ENCODE peak calls at places on chromosomes 4 and X, in seven cellular contexts. E, M, T, H, K, L and Q are unnamed samples.

GRCh38 chrX:4935846-4936245 is 1222.4 kb upstream of the PRKX start:
- DNase-seq in E (no peak), M (no peak), T (no peak), H (no peak), K (no peak), L (no peak), Q (no peak)

GRCh38 chr4:137253949-137254348 is 278.3 kb downstream of the PCDH18 start:
- DNase-seq in E (no peak), M (no peak), T (no peak), H (no peak), K (no peak), L (no peak), Q (no peak)

GRCh38 chr4:24210332-24210902 is 320.6 kb upstream of the PPARGC1A start:
- DNase-seq in E (no peak), M (no peak), T (no peak), H (no peak), K (no peak), L (no peak), Q (no peak)

GRCh38 chrX:39808471-39808917 is 289.3 kb downstream of the BCOR start:
- DNase-seq in E (no peak), M (no peak), T (peak), H (no peak), K (no peak), L (no peak), Q (peak)

GRCh38 chr4:155005395-155006087 is 202.9 kb upstream of the NPY2R start:
- DNase-seq in E (no peak), M (no peak), T (no peak), H (no peak), K (peak), L (no peak), Q (no peak)

GRCh38 chrX:45309096-45309495 is 108.4 kb upstream of the DIPK2B start:
- DNase-seq in E (no peak), M (no peak), T (no peak), H (no peak), K (no peak), L (no peak), Q (no peak)

GRCh38 chr4:144666539-144667175 is 20.7 kb downstream of the HHIP start:
- DNase-seq in E (no peak), M (no peak), T (no peak), H (no peak), K (peak), L (no peak), Q (no peak)

GRCh38 chr4:88949605-88950004 is 107.4 kb downstream of the FAM13A start:
- DNase-seq in E (no peak), M (no peak), T (no peak), H (no peak), K (no peak), L (no peak), Q (no peak)

GRCh38 chr4:185874516-185875230 is 62.7 kb upstream of the SORBS2 start:
- DNase-seq in E (no peak), M (no peak), T (no peak), H (no peak), K (no peak), L (no peak), Q (no peak)

GRCh38 chr4:185859106-185859505 is 47.1 kb upstream of the SORBS2 start:
- DNase-seq in E (no peak), M (no peak), T (no peak), H (no peak), K (no peak), L (no peak), Q (no peak)

GRCh38 chrX:150364347-150365050 is 1.4 kb downstream of the MAMLD1 start:
- DNase-seq in E (no peak), M (no peak), T (peak), H (no peak), K (no peak), L (peak), Q (no peak)

GRCh38 chrX:129659137-129659536 is 4.4 kb upstream of the APLN start:
- DNase-seq in E (no peak), M (no peak), T (no peak), H (no peak), K (no peak), L (no peak), Q (no peak)

GRCh38 chr4:31016322-31017061 is 296.3 kb downstream of the PCDH7 start:
- DNase-seq in E (no peak), M (no peak), T (no peak), H (no peak), K (no peak), L (no peak), Q (no peak)

GRCh38 chr4:184475096-184475461 is 729 bp upstream of the IRF2 start:
- DNase-seq in E (no peak), M (peak), T (peak), H (no peak), K (no peak), L (no peak), Q (peak)

GRCh38 chrX:149286940-149287349 is 218.2 kb downstream of the IDS start:
- DNase-seq in E (peak), M (peak), T (peak), H (peak), K (peak), L (peak), Q (peak)

GRCh38 chr4:100929753-100930152 is 411.9 kb upstream of the EMCN start:
- DNase-seq in E (no peak), M (no peak), T (no peak), H (no peak), K (no peak), L (no peak), Q (no peak)

GRCh38 chr4:138259801-138260200 is 17.7 kb upstream of the SLC7A11 start:
- DNase-seq in E (no peak), M (no peak), T (no peak), H (no peak), K (peak), L (no peak), Q (no peak)

GRCh38 chr4:168923526-168924194 is 86.4 kb downstream of the CBR4 start:
- DNase-seq in E (peak), M (peak), T (peak), H (peak), K (peak), L (peak), Q (peak)

GRCh38 chr4:76990288-76991080 is 40.9 kb downstream of the SEPTIN11 start:
- DNase-seq in E (no peak), M (no peak), T (no peak), H (no peak), K (no peak), L (no peak), Q (no peak)

GRCh38 chr4:99572527-99573240 is 1.9 kb upstream of the MTTP start:
- DNase-seq in E (no peak), M (no peak), T (no peak), H (no peak), K (no peak), L (no peak), Q (no peak)

GRCh38 chrX:110791206-110791605 is 4.4 kb downstream of the CHRDL1 start:
- DNase-seq in E (no peak), M (no peak), T (no peak), H (no peak), K (no peak), L (no peak), Q (no peak)

GRCh38 chr4:144562019-144562740 is 83.8 kb upstream of the HHIP start:
- DNase-seq in E (no peak), M (no peak), T (no peak), H (no peak), K (no peak), L (no peak), Q (no peak)

GRCh38 chr4:163662761-163663160 is 168.3 kb downstream of the TMA16 start:
- DNase-seq in E (no peak), M (no peak), T (no peak), H (no peak), K (no peak), L (no peak), Q (no peak)

GRCh38 chr4:2950221-2950989 is 12.8 kb downstream of the NOP14 start:
- DNase-seq in E (no peak), M (no peak), T (no peak), H (no peak), K (no peak), L (no peak), Q (no peak)

GRCh38 chr4:180513076-180513475 is 1730.1 kb upstream of the TENM3 start:
- DNase-seq in E (no peak), M (no peak), T (no peak), H (no peak), K (no peak), L (no peak), Q (no peak)

DNA sequence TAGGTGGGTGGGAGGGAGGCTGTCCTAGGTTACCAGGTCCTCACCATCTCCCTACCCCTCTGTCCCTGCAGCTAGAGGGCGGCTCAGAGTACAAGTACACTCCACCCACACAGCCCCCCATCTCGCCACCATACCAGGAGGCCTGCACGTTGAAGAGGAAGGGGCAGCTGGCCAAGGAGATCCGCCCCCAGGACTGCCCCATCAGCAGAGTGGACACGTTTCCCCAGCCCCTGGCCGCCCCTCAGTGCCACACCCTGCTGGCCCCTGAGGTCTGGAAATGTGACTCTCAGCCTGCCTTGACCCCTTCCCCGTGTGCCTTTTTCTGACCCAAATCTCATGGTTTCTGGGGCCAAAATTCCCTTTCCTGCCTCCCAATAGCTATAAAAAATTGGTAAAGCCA is 6.5 kb downstream of the FTSJ1 start:
- DNase-seq in E (no peak), M (no peak), T (no peak), H (no peak), K (no peak), L (no peak), Q (no peak)
- TF ChIP-seq JUND in E (no peak), M (no peak), T (no peak), H (no peak), K (no peak), L (no peak), Q (no peak)

DNA sequence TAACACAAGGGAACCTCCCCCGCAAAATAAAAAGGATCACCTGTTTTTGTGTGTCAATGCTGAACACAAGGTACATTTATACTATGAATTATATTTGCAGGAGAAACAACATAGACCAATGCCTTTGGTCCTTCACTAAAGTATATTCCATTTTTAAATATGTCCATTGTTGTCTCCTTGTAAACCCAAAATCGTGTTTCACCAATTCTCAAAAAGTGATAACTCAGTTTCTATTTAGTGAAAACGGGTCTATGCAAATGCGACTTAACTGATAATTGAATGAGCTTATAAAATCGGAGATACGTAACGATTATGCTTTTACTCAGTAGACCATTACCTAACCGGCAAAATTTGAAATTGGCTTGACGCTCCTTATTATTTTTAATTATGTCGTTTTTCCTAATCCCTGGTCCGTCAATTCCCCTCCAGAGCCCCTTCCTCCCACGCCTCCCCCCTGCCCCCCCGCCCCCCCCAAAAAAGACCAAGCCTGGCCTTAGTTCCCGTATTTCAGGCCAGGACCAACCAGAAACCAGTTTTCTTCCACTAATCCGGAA is 2.0 kb downstream of the BRWD3 start:
- DNase-seq in E (no peak), M (peak), T (peak), H (no peak), K (no peak), L (no peak), Q (peak)
- TF ChIP-seq JUND in E (no peak), M (no peak), T (no peak), H (no peak), K (no peak), L (no peak), Q (no peak)

DNA sequence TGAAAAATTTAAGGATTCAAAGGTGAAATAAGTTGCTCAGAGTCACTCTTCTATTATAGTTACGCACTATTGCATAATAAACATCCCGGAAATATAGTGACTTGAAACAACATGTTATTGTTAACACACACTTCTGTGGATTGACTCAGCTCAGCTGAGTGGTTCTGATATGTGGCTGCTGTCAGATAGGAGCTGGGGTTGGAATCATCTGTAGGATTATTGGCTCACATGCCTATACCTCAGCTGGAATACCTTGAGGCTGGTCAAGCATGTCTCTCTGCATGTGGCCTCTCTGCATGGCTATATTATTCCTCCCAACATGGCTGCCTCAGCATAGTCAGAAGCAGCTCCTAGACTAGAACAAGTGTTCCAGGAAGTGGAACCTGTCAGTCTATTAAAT is 486.7 kb upstream of the MAGEB2 start:
- DNase-seq in E (no peak), M (no peak), T (no peak), H (no peak), K (no peak), L (no peak), Q (no peak)
- TF ChIP-seq JUND in E (no peak), M (no peak), T (no peak), H (no peak), K (no peak), L (no peak), Q (no peak)

GRCh38 chr4:118865091-118865708 is 23.5 kb upstream of the SYNPO2 start:
- DNase-seq in E (no peak), M (no peak), T (peak), H (peak), K (peak), L (no peak), Q (peak)
- TF ChIP-seq JUND in E (no peak), M (no peak), T (no peak), H (no peak), K (no peak), L (no peak), Q (no peak)

GRCh38 chr4:79862842-79863241 is 210.2 kb downstream of the ANTXR2 start:
- DNase-seq in E (no peak), M (no peak), T (no peak), H (no peak), K (no peak), L (no peak), Q (no peak)

GRCh38 chr4:79857811-79858210 is 215.2 kb downstream of the ANTXR2 start:
- DNase-seq in E (no peak), M (no peak), T (no peak), H (no peak), K (no peak), L (no peak), Q (no peak)

GRCh38 chr4:79864470-79865190 is 208.4 kb downstream of the ANTXR2 start:
- DNase-seq in E (no peak), M (no peak), T (no peak), H (no peak), K (no peak), L (no peak), Q (no peak)

GRCh38 chr4:79865253-79865652 is 207.8 kb downstream of the ANTXR2 start:
- DNase-seq in E (no peak), M (no peak), T (no peak), H (no peak), K (no peak), L (no peak), Q (no peak)

GRCh38 chr4:79863333-79863732 is 209.7 kb downstream of the ANTXR2 start:
- DNase-seq in E (no peak), M (no peak), T (no peak), H (no peak), K (no peak), L (no peak), Q (no peak)
- TF ChIP-seq JUND in E (no peak), M (no peak), T (no peak), H (no peak), K (no peak), L (no peak), Q (no peak)

GRCh38 chr4:147049940-147050852 is 104.5 kb upstream of the TTC29 start:
- DNase-seq in E (no peak), M (no peak), T (no peak), H (no peak), K (no peak), L (no peak), Q (no peak)
- TF ChIP-seq JUND in E (no peak), M (no peak), T (no peak), H (no peak), K (no peak), L (no peak), Q (no peak)

GRCh38 chrX:3271485-3272186 is 74.8 kb downstream of the MXRA5 start:
- DNase-seq in E (no peak), M (no peak), T (no peak), H (no peak), K (no peak), L (no peak), Q (no peak)
- TF ChIP-seq JUND in E (no peak), M (no peak), T (peak), H (no peak), K (peak), L (no peak), Q (no peak)

GRCh38 chr4:73869130-73870055 is at the start of gene CXCL1:
- DNase-seq in E (no peak), M (peak), T (peak), H (no peak), K (no peak), L (peak), Q (no peak)
- TF ChIP-seq JUND in E (no peak), M (no peak), T (no peak), H (no peak), K (no peak), L (no peak), Q (no peak)